ENCODE peak calls at places on chromosomes 3 and 15, in eight cellular contexts. One of them, this sample, is unnamed.
A peak's percentile ranks its signal among the peaks of the same experiment; 100 is the strongest.

GRCh38 chr3:174156200-174156599 is 702.9 kb upstream of the NAALADL2 start:
- DNase-seq in lower lobe of right lung: no peak
- DNase-seq in H1: no peak
- DNase-seq in GM23338: no peak
- DNase-seq in spleen: no peak
- DNase-seq in dorsolateral prefrontal cortex: no peak
- DNase-seq in heart right ventricle: no peak
- DNase-seq in heart left ventricle: no peak
- DNase-seq in this sample: no peak

GRCh38 chr15:87733005-87733404 is 523.5 kb downstream of the NTRK3 start:
- DNase-seq in GM23338: no peak
- DNase-seq in lower lobe of right lung: no peak
- DNase-seq in heart right ventricle: no peak
- DNase-seq in dorsolateral prefrontal cortex: no peak
- DNase-seq in heart left ventricle: no peak
- DNase-seq in H1: no peak
- DNase-seq in spleen: no peak
- DNase-seq in this sample: no peak

GRCh38 chr3:52973806-52974205 is 72.1 kb downstream of the SFMBT1 start:
- DNase-seq in dorsolateral prefrontal cortex: no peak
- DNase-seq in H1: no peak
- DNase-seq in heart left ventricle: no peak
- DNase-seq in heart right ventricle: no peak
- DNase-seq in spleen: no peak
- DNase-seq in lower lobe of right lung: no peak
- DNase-seq in GM23338: no peak
- DNase-seq in this sample: no peak

GRCh38 chr3:130894130-130894872 is 417 bp downstream of the ATP2C1 start:
- DNase-seq in lower lobe of right lung: peak; percentile 71
- DNase-seq in heart left ventricle: peak; percentile 55
- DNase-seq in spleen: peak; percentile 92
- DNase-seq in heart right ventricle: peak; percentile 34
- DNase-seq in GM23338: peak; percentile 61
- DNase-seq in H1: no peak
- DNase-seq in dorsolateral prefrontal cortex: peak; percentile 26
- DNase-seq in this sample: peak; percentile 77

GRCh38 chr3:46693038-46693896 is at the start of gene ALS2CL:
- DNase-seq in spleen: peak; percentile 92
- DNase-seq in heart right ventricle: peak; percentile 64
- DNase-seq in GM23338: peak; percentile 77
- DNase-seq in heart left ventricle: peak; percentile 75
- DNase-seq in dorsolateral prefrontal cortex: peak; percentile 59
- DNase-seq in H1: no peak
- DNase-seq in lower lobe of right lung: peak; percentile 81
- DNase-seq in this sample: peak; percentile 89

GRCh38 chr15:63371297-63371918 is 10.2 kb downstream of the CA12 start:
- DNase-seq in GM23338: no peak
- DNase-seq in dorsolateral prefrontal cortex: peak; percentile 29
- DNase-seq in lower lobe of right lung: no peak
- DNase-seq in heart left ventricle: no peak
- DNase-seq in H1: no peak
- DNase-seq in spleen: no peak
- DNase-seq in heart right ventricle: no peak
- DNase-seq in this sample: no peak

GRCh38 chr3:98930413-98930812 is 28.9 kb upstream of the DCBLD2 start:
- DNase-seq in heart left ventricle: no peak
- DNase-seq in dorsolateral prefrontal cortex: no peak
- DNase-seq in heart right ventricle: no peak
- DNase-seq in GM23338: no peak
- DNase-seq in H1: no peak
- DNase-seq in spleen: no peak
- DNase-seq in lower lobe of right lung: no peak
- DNase-seq in this sample: no peak

GRCh38 chr15:65460948-65461347 is 38.2 kb upstream of the IGDCC4 start:
- DNase-seq in H1: no peak
- DNase-seq in spleen: no peak
- DNase-seq in GM23338: no peak
- DNase-seq in heart left ventricle: no peak
- DNase-seq in lower lobe of right lung: no peak
- DNase-seq in heart right ventricle: no peak
- DNase-seq in dorsolateral prefrontal cortex: no peak
- DNase-seq in this sample: no peak

GRCh38 chr3:29686889-29687592 is 406.2 kb downstream of the RBMS3 start:
- DNase-seq in H1: no peak
- DNase-seq in lower lobe of right lung: no peak
- DNase-seq in dorsolateral prefrontal cortex: no peak
- DNase-seq in heart right ventricle: no peak
- DNase-seq in spleen: no peak
- DNase-seq in GM23338: no peak
- DNase-seq in heart left ventricle: no peak
- DNase-seq in this sample: no peak

GRCh38 chr15:39320886-39321285 is 260.0 kb upstream of the THBS1 start:
- DNase-seq in heart left ventricle: no peak
- DNase-seq in heart right ventricle: no peak
- DNase-seq in dorsolateral prefrontal cortex: no peak
- DNase-seq in lower lobe of right lung: no peak
- DNase-seq in H1: no peak
- DNase-seq in GM23338: no peak
- DNase-seq in spleen: no peak
- DNase-seq in this sample: no peak

GRCh38 chr3:48607519-48607918 is 1.9 kb downstream of the UQCRC1 start:
- DNase-seq in dorsolateral prefrontal cortex: no peak
- DNase-seq in heart left ventricle: no peak
- DNase-seq in heart right ventricle: no peak
- DNase-seq in spleen: no peak
- DNase-seq in GM23338: no peak
- DNase-seq in H1: no peak
- DNase-seq in lower lobe of right lung: no peak
- DNase-seq in this sample: no peak

GRCh38 chr3:176741648-176742047 is 455.6 kb downstream of the TBL1XR1 start:
- DNase-seq in dorsolateral prefrontal cortex: no peak
- DNase-seq in spleen: no peak
- DNase-seq in H1: no peak
- DNase-seq in lower lobe of right lung: no peak
- DNase-seq in heart right ventricle: no peak
- DNase-seq in heart left ventricle: no peak
- DNase-seq in GM23338: no peak
- DNase-seq in this sample: no peak

GRCh38 chr15:92806763-92807162 is 93.4 kb upstream of the CHD2 start:
- DNase-seq in lower lobe of right lung: no peak
- DNase-seq in GM23338: no peak
- DNase-seq in H1: no peak
- DNase-seq in dorsolateral prefrontal cortex: no peak
- DNase-seq in heart right ventricle: peak; percentile 16
- DNase-seq in heart left ventricle: no peak
- DNase-seq in spleen: peak; percentile 73
- DNase-seq in this sample: no peak

GRCh38 chr15:64096486-64097431 is 977 bp downstream of the SNX1 start:
- DNase-seq in heart left ventricle: no peak
- DNase-seq in spleen: no peak
- DNase-seq in heart right ventricle: no peak
- DNase-seq in GM23338: peak; percentile 40
- DNase-seq in dorsolateral prefrontal cortex: no peak
- DNase-seq in lower lobe of right lung: no peak
- DNase-seq in H1: no peak
- DNase-seq in this sample: no peak

GRCh38 chr3:134036291-134036690 is 6.6 kb upstream of the SLCO2A1 start:
- DNase-seq in spleen: no peak
- DNase-seq in GM23338: no peak
- DNase-seq in dorsolateral prefrontal cortex: no peak
- DNase-seq in heart left ventricle: no peak
- DNase-seq in heart right ventricle: no peak
- DNase-seq in lower lobe of right lung: no peak
- DNase-seq in H1: no peak
- DNase-seq in this sample: peak; percentile 31

GRCh38 chr15:23690450-23690852 is 3.3 kb upstream of the NDN start:
- DNase-seq in heart left ventricle: peak; percentile 54
- DNase-seq in GM23338: peak; percentile 53
- DNase-seq in H1: no peak
- DNase-seq in heart right ventricle: peak; percentile 48
- DNase-seq in spleen: no peak
- DNase-seq in lower lobe of right lung: peak; percentile 63
- DNase-seq in dorsolateral prefrontal cortex: peak; percentile 12
- DNase-seq in this sample: no peak

GRCh38 chr3:38168151-38168987 is 3.0 kb downstream of the OXSR1 start:
- DNase-seq in spleen: no peak
- DNase-seq in lower lobe of right lung: no peak
- DNase-seq in heart right ventricle: no peak
- DNase-seq in heart left ventricle: no peak
- DNase-seq in dorsolateral prefrontal cortex: no peak
- DNase-seq in H1: no peak
- DNase-seq in GM23338: no peak
- DNase-seq in this sample: no peak

GRCh38 chr15:92112180-92112579 is 258.7 kb downstream of the SLCO3A1 start:
- DNase-seq in GM23338: no peak
- DNase-seq in H1: no peak
- DNase-seq in lower lobe of right lung: no peak
- DNase-seq in dorsolateral prefrontal cortex: no peak
- DNase-seq in spleen: no peak
- DNase-seq in heart right ventricle: no peak
- DNase-seq in heart left ventricle: peak; percentile 42
- DNase-seq in this sample: no peak

GRCh38 chr3:9862391-9863235 is 17.4 kb downstream of the CIDEC start:
- DNase-seq in heart left ventricle: peak; percentile 79
- DNase-seq in dorsolateral prefrontal cortex: no peak
- DNase-seq in H1: no peak
- DNase-seq in spleen: peak; percentile 84
- DNase-seq in lower lobe of right lung: peak; percentile 79
- DNase-seq in GM23338: peak; percentile 84
- DNase-seq in heart right ventricle: peak; percentile 44
- DNase-seq in this sample: no peak

GRCh38 chr3:135917076-135917475 is 48.5 kb upstream of the PPP2R3A start:
- DNase-seq in heart left ventricle: peak; percentile 29
- DNase-seq in spleen: no peak
- DNase-seq in heart right ventricle: no peak
- DNase-seq in GM23338: no peak
- DNase-seq in lower lobe of right lung: no peak
- DNase-seq in dorsolateral prefrontal cortex: peak; percentile 70
- DNase-seq in H1: no peak
- DNase-seq in this sample: no peak

GRCh38 chr15:86611392-86612040 is 531.8 kb downstream of the AGBL1 start:
- DNase-seq in dorsolateral prefrontal cortex: no peak
- DNase-seq in GM23338: peak; percentile 10
- DNase-seq in lower lobe of right lung: no peak
- DNase-seq in heart left ventricle: no peak
- DNase-seq in H1: no peak
- DNase-seq in heart right ventricle: no peak
- DNase-seq in spleen: no peak
- DNase-seq in this sample: no peak

GRCh38 chr3:143897558-143898305 is 49.5 kb upstream of the SLC9A9 start:
- DNase-seq in lower lobe of right lung: no peak
- DNase-seq in GM23338: peak; percentile 47
- DNase-seq in dorsolateral prefrontal cortex: no peak
- DNase-seq in heart left ventricle: no peak
- DNase-seq in heart right ventricle: no peak
- DNase-seq in H1: no peak
- DNase-seq in spleen: no peak
- DNase-seq in this sample: no peak

GRCh38 chr15:87408902-87409301 is 847.6 kb downstream of the NTRK3 start:
- DNase-seq in heart right ventricle: no peak
- DNase-seq in spleen: no peak
- DNase-seq in heart left ventricle: no peak
- DNase-seq in dorsolateral prefrontal cortex: no peak
- DNase-seq in GM23338: no peak
- DNase-seq in H1: no peak
- DNase-seq in lower lobe of right lung: no peak
- DNase-seq in this sample: no peak

GRCh38 chr3:100482181-100482580 is 10.2 kb upstream of the TMEM45A start:
- DNase-seq in heart right ventricle: no peak
- DNase-seq in spleen: no peak
- DNase-seq in H1: no peak
- DNase-seq in lower lobe of right lung: no peak
- DNase-seq in dorsolateral prefrontal cortex: no peak
- DNase-seq in GM23338: no peak
- DNase-seq in heart left ventricle: no peak
- DNase-seq in this sample: no peak

GRCh38 chr3:58250093-58250707 is 12.6 kb downstream of the ABHD6 start:
- DNase-seq in dorsolateral prefrontal cortex: no peak
- DNase-seq in H1: no peak
- DNase-seq in lower lobe of right lung: no peak
- DNase-seq in heart right ventricle: no peak
- DNase-seq in spleen: no peak
- DNase-seq in heart left ventricle: no peak
- DNase-seq in GM23338: no peak
- DNase-seq in this sample: no peak
- H3K4me3 ChIP-seq in dorsolateral prefrontal cortex: no peak overlapping the region
- H3K4me3 ChIP-seq in H1: no peak overlapping the region
- H3K4me3 ChIP-seq in lower lobe of right lung: no peak overlapping the region
- H3K4me3 ChIP-seq in heart right ventricle: no peak overlapping the region
- H3K4me3 ChIP-seq in spleen: no peak overlapping the region
- H3K4me3 ChIP-seq in heart left ventricle: no peak overlapping the region
- H3K4me3 ChIP-seq in GM23338: no peak overlapping the region
- H3K4me3 ChIP-seq in this sample: no peak overlapping the region

GRCh38 chr3:78736863-78737262 is 1030.9 kb downstream of the ROBO1 start:
- DNase-seq in heart right ventricle: no peak
- DNase-seq in GM23338: no peak
- DNase-seq in H1: no peak
- DNase-seq in heart left ventricle: no peak
- DNase-seq in dorsolateral prefrontal cortex: no peak
- DNase-seq in lower lobe of right lung: no peak
- DNase-seq in spleen: no peak
- DNase-seq in this sample: no peak
- H3K27ac ChIP-seq in heart right ventricle: no peak overlapping the region
- H3K27ac ChIP-seq in GM23338: no peak overlapping the region
- H3K27ac ChIP-seq in H1: no peak overlapping the region
- H3K27ac ChIP-seq in heart left ventricle: no peak overlapping the region
- H3K27ac ChIP-seq in dorsolateral prefrontal cortex: no peak overlapping the region
- H3K27ac ChIP-seq in lower lobe of right lung: no peak overlapping the region
- H3K27ac ChIP-seq in spleen: no peak overlapping the region
- H3K27ac ChIP-seq in this sample: no peak overlapping the region

GRCh38 chr3:156474560-156475389 is 80.1 kb downstream of the SSR3 start:
- DNase-seq in heart left ventricle: no peak
- DNase-seq in GM23338: peak; percentile 66
- DNase-seq in dorsolateral prefrontal cortex: no peak
- DNase-seq in heart right ventricle: no peak
- DNase-seq in H1: no peak
- DNase-seq in lower lobe of right lung: no peak
- DNase-seq in spleen: no peak
- DNase-seq in this sample: no peak
- TF ChIP-seq CTCF in heart left ventricle: peak; percentile 31
- TF ChIP-seq CTCF in GM23338: peak; percentile 70
- TF ChIP-seq CTCF in dorsolateral prefrontal cortex: peak; percentile 43
- TF ChIP-seq CTCF in heart right ventricle: no peak
- TF ChIP-seq CTCF in H1: peak; percentile 66
- TF ChIP-seq CTCF in lower lobe of right lung: peak; percentile 17
- TF ChIP-seq CTCF in spleen: peak; percentile 33
- TF ChIP-seq CTCF in this sample: no peak

GRCh38 chr3:1830851-1831250 is 267.8 kb upstream of the CNTN4 start:
- DNase-seq in lower lobe of right lung: no peak
- DNase-seq in dorsolateral prefrontal cortex: no peak
- DNase-seq in H1: no peak
- DNase-seq in heart left ventricle: no peak
- DNase-seq in GM23338: no peak
- DNase-seq in spleen: no peak
- DNase-seq in heart right ventricle: no peak
- DNase-seq in this sample: no peak

GRCh38 chr3:1824359-1824758 is 274.3 kb upstream of the CNTN4 start:
- DNase-seq in spleen: no peak
- DNase-seq in dorsolateral prefrontal cortex: no peak
- DNase-seq in GM23338: no peak
- DNase-seq in H1: no peak
- DNase-seq in heart left ventricle: no peak
- DNase-seq in lower lobe of right lung: no peak
- DNase-seq in heart right ventricle: no peak
- DNase-seq in this sample: no peak

GRCh38 chr3:1823867-1824266 is 274.8 kb upstream of the CNTN4 start:
- DNase-seq in GM23338: no peak
- DNase-seq in H1: no peak
- DNase-seq in heart right ventricle: no peak
- DNase-seq in dorsolateral prefrontal cortex: no peak
- DNase-seq in heart left ventricle: no peak
- DNase-seq in spleen: no peak
- DNase-seq in lower lobe of right lung: no peak
- DNase-seq in this sample: no peak

GRCh38 chr3:1828519-1828918 is 270.1 kb upstream of the CNTN4 start:
- DNase-seq in heart right ventricle: no peak
- DNase-seq in H1: no peak
- DNase-seq in GM23338: no peak
- DNase-seq in lower lobe of right lung: no peak
- DNase-seq in spleen: no peak
- DNase-seq in heart left ventricle: no peak
- DNase-seq in dorsolateral prefrontal cortex: no peak
- DNase-seq in this sample: no peak
- H3K4me3 ChIP-seq in heart right ventricle: no peak overlapping the region
- H3K4me3 ChIP-seq in H1: no peak overlapping the region
- H3K4me3 ChIP-seq in GM23338: no peak overlapping the region
- H3K4me3 ChIP-seq in lower lobe of right lung: no peak overlapping the region
- H3K4me3 ChIP-seq in spleen: no peak overlapping the region
- H3K4me3 ChIP-seq in heart left ventricle: no peak overlapping the region
- H3K4me3 ChIP-seq in dorsolateral prefrontal cortex: no peak overlapping the region
- H3K4me3 ChIP-seq in this sample: no peak overlapping the region

This sample was measured in coronary artery.